ENCODE peak calls at places on chromosomes 4 and X, in five cellular contexts. N is heart right ventricle, T is heart left ventricle, A is H7, Z is GM06990. W is an unnamed sample. For H3K36me3, the result is how much of the 10 kb centered on the place peaks cover.

GRCh38 chr4:72991889-72992288 is 77.6 kb downstream of the COX18 start:
- DNase-seq in A (no peak), Z (no peak), N (no peak), T (no peak), W (no peak)

GRCh38 chr4:173410106-173410505 is 11.2 kb upstream of the SCRG1 start:
- DNase-seq in N (no peak), T (no peak), A (no peak), Z (no peak), W (no peak)

GRCh38 chrX:137428251-137428661 is 137.7 kb upstream of the ZIC3 start:
- DNase-seq in Z (no peak), T (no peak), A (peak), N (no peak), W (no peak)

GRCh38 chr4:102318526-102318925 is 26.8 kb downstream of the SLC39A8 start:
- DNase-seq in A (no peak), N (no peak), Z (no peak), T (no peak), W (no peak)

GRCh38 chrX:136147320-136147901 is at the start of gene FHL1:
- DNase-seq in A (peak), T (peak), Z (no peak), N (peak), W (peak)

GRCh38 chr4:13860126-13860525 is 232.6 kb upstream of the BOD1L1 start:
- DNase-seq in T (no peak), A (peak), Z (no peak), N (no peak), W (no peak)

GRCh38 chrX:6363193-6363592 is 134.5 kb upstream of the NLGN4X start:
- DNase-seq in N (no peak), T (no peak), Z (no peak), A (peak), W (no peak)

GRCh38 chrX:44975666-44976263 is 102.8 kb downstream of the KDM6A start:
- DNase-seq in N (no peak), T (no peak), A (no peak), Z (peak), W (no peak)

GRCh38 chr4:150656882-150657281 is 74.9 kb downstream of the MAB21L2 start:
- DNase-seq in T (no peak), N (no peak), A (no peak), Z (no peak), W (no peak)

GRCh38 chr4:123291329-123291728 is 105.3 kb upstream of the SPRY1 start:
- DNase-seq in Z (no peak), A (no peak), T (no peak), N (no peak), W (no peak)

GRCh38 chr4:110106946-110107325 is 91.5 kb downstream of the ELOVL6 start:
- DNase-seq in N (no peak), A (no peak), Z (peak), T (no peak), W (no peak)

GRCh38 chr4:151658959-151659593 is 101.7 kb downstream of the GATB start:
- DNase-seq in A (no peak), T (no peak), Z (no peak), N (no peak), W (no peak)

GRCh38 chr4:85534120-85534519 is 59.2 kb downstream of the ARHGAP24 start:
- DNase-seq in A (no peak), T (no peak), Z (no peak), N (no peak), W (no peak)

GRCh38 chr4:119579823-119580222 is 48.8 kb downstream of the PDE5A start:
- DNase-seq in A (no peak), Z (no peak), T (no peak), N (no peak), W (no peak)

GRCh38 chrX:106752101-106752678 is 25.7 kb downstream of the RNF128 start:
- DNase-seq in N (no peak), T (no peak), A (no peak), Z (no peak), W (peak)

GRCh38 chrX:101550825-101551767 is 749 bp downstream of the ARMCX1 start:
- DNase-seq in Z (no peak), N (peak), A (peak), T (peak), W (no peak)

GRCh38 chrX:85017721-85018120 is 14.0 kb downstream of the APOOL start:
- DNase-seq in A (no peak), T (no peak), Z (no peak), N (no peak), W (no peak)

GRCh38 chrX:40278340-40279090 is 180.8 kb upstream of the BCOR start:
- DNase-seq in N (no peak), A (no peak), Z (no peak), T (no peak), W (no peak)

GRCh38 chr4:54658321-54659093 is 750 bp downstream of the KIT start:
- DNase-seq in A (peak), Z (peak), T (peak), N (peak), W (peak)

GRCh38 chr4:14529653-14530052 is 472.6 kb upstream of the CPEB2 start:
- DNase-seq in N (no peak), A (peak), Z (no peak), T (no peak), W (no peak)

GRCh38 chr4:124484940-124485339 is 227.6 kb downstream of the ANKRD50 start:
- DNase-seq in N (no peak), T (no peak), A (no peak), Z (no peak), W (no peak)

GRCh38 chrX:119885554-119886428 is 9.9 kb upstream of the AKAP14 start:
- DNase-seq in N (no peak), T (no peak), Z (no peak), A (peak), W (peak)

DNA sequence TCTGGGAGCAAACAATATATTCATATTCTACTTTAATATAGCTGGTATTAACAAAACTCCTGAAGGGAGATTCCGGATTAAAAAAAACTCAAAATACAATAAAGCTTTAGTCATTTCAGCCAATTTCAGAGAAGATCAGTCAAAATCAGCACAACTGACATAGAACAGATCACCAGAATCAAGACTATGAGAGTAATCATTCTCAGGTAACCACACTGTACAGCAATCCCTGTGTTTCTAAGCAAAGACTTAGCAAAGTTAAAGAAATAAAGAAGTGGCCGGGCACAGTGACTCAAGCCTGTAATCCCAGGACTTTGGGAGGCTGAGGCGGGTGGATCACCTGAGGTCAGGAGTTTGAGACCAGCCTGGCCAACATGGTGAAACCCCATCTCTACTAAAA is 9.1 kb downstream of the DCTD start:
- DNase-seq in N (no peak), T (no peak), A (no peak), Z (no peak), W (no peak)
- H3K36me3 ChIP-seq in N (under half), T (half or more), A (under half), Z (under half), W (under half)

DNA sequence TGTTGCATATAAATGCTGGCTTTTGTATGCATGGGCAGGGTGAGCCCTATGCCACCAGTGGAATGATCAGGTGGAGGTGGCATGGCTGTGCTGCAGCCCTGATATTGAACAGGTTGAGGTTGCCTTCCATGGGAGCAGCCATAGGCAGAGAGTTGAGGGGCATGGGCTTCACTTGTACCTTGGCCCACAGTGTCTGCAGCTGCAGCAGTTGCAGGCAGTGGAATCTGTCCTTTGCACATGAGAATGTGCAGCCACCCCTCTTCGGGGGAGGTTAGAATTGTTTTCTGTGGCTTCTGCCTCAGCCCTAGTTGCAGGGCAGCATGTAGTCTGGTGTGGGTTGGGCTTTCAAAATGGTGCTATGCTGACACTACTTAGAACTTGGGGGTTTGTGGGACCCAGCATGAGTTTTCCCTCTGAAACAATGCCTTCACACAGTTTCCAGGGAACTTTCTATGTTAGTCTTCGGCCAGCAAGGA is 25.4 kb upstream of the VSIG1 start:
- DNase-seq in Z (no peak), A (no peak), T (no peak), N (no peak), W (no peak)
- H3K36me3 ChIP-seq in Z (under half), A (under half), T (under half), N (under half), W (under half)

GRCh38 chr4:10090467-10091250 is 25.9 kb downstream of the WDR1 start:
- DNase-seq in T (no peak), Z (no peak), N (no peak), A (no peak), W (no peak)

GRCh38 chr4:10093273-10093621 is 23.4 kb downstream of the WDR1 start:
- DNase-seq in T (no peak), Z (no peak), N (no peak), A (no peak), W (peak)

GRCh38 chr4:10093801-10094552 is 22.6 kb downstream of the WDR1 start:
- DNase-seq in A (no peak), N (no peak), Z (no peak), T (no peak), W (peak)

GRCh38 chr4:10091531-10092181 is 24.9 kb downstream of the WDR1 start:
- DNase-seq in T (no peak), A (no peak), N (no peak), Z (no peak), W (no peak)

GRCh38 chr4:10092481-10093272 is 23.9 kb downstream of the WDR1 start:
- DNase-seq in T (no peak), N (no peak), Z (no peak), A (no peak), W (peak)
- H3K36me3 ChIP-seq in T (half or more), N (under half), Z (half or more), A (half or more), W (under half)

GRCh38 chr4:24517676-24518075 is 66.7 kb downstream of the DHX15 start:
- DNase-seq in T (no peak), Z (no peak), N (no peak), A (no peak), W (no peak)
- H3K36me3 ChIP-seq in T (under half), Z (under half), N (under half), A (under half), W (under half)

GRCh38 chr4:1958276-1959103 is 50.3 kb downstream of the NELFA start:
- DNase-seq in Z (no peak), N (no peak), A (no peak), T (no peak), W (no peak)
- H3K36me3 ChIP-seq in Z (half or more), N (under half), A (under half), T (half or more), W (under half)